ENCODE peak calls at places on chromosomes 16 and 17, in four cellular contexts. One of them, this sample, is unnamed.

GRCh38 chr16:10992112-10992511 is 47.7 kb downstream of the CLEC16A start:
- DNase-seq in thoracic aorta: no peak
- DNase-seq in Caki2: no peak
- DNase-seq in stimulated activated CD8-positive, alpha-beta memory T cell treated with anti-CD3 and anti-CD28 coated beads, Interleukin-2, amount 100 ng/mL, for 1 hour: no peak
- DNase-seq in this sample: no peak

GRCh38 chr16:57732683-57733082 is 2.9 kb upstream of the KATNB1 start:
- DNase-seq in Caki2: no peak
- DNase-seq in thoracic aorta: no peak
- DNase-seq in stimulated activated CD8-positive, alpha-beta memory T cell treated with anti-CD3 and anti-CD28 coated beads, Interleukin-2, amount 100 ng/mL, for 1 hour: no peak
- DNase-seq in this sample: no peak

GRCh38 chr17:14281530-14281929 is 19.4 kb upstream of the HS3ST3B1 start:
- DNase-seq in Caki2: no peak
- DNase-seq in thoracic aorta: no peak
- DNase-seq in stimulated activated CD8-positive, alpha-beta memory T cell treated with anti-CD3 and anti-CD28 coated beads, Interleukin-2, amount 100 ng/mL, for 1 hour: no peak
- DNase-seq in this sample: no peak

GRCh38 chr17:65086465-65086864 is 29.9 kb upstream of the GNA13 start:
- DNase-seq in stimulated activated CD8-positive, alpha-beta memory T cell treated with anti-CD3 and anti-CD28 coated beads, Interleukin-2, amount 100 ng/mL, for 1 hour: no peak
- DNase-seq in Caki2: no peak
- DNase-seq in thoracic aorta: no peak
- DNase-seq in this sample: no peak

GRCh38 chr16:77540656-77541055 is 105.8 kb upstream of the ADAMTS18 start:
- DNase-seq in thoracic aorta: no peak
- DNase-seq in stimulated activated CD8-positive, alpha-beta memory T cell treated with anti-CD3 and anti-CD28 coated beads, Interleukin-2, amount 100 ng/mL, for 1 hour: no peak
- DNase-seq in Caki2: no peak
- DNase-seq in this sample: peak; percentile 27

GRCh38 chr17:1067282-1067956 is 70.5 kb downstream of the TIMM22 start:
- DNase-seq in stimulated activated CD8-positive, alpha-beta memory T cell treated with anti-CD3 and anti-CD28 coated beads, Interleukin-2, amount 100 ng/mL, for 1 hour: no peak
- DNase-seq in thoracic aorta: no peak
- DNase-seq in Caki2: no peak
- DNase-seq in this sample: no peak

GRCh38 chr17:78802459-78802858 is 20.4 kb upstream of the CYTH1 start:
- DNase-seq in Caki2: no peak
- DNase-seq in thoracic aorta: no peak
- DNase-seq in stimulated activated CD8-positive, alpha-beta memory T cell treated with anti-CD3 and anti-CD28 coated beads, Interleukin-2, amount 100 ng/mL, for 1 hour: no peak
- DNase-seq in this sample: no peak

GRCh38 chr17:66978514-66979061 is 14.1 kb downstream of the CACNG4 start:
- DNase-seq in stimulated activated CD8-positive, alpha-beta memory T cell treated with anti-CD3 and anti-CD28 coated beads, Interleukin-2, amount 100 ng/mL, for 1 hour: no peak
- DNase-seq in Caki2: no peak
- DNase-seq in thoracic aorta: no peak
- DNase-seq in this sample: no peak

GRCh38 chr17:61464121-61464905 is 12.1 kb downstream of the TBX4 start:
- DNase-seq in thoracic aorta: no peak
- DNase-seq in Caki2: no peak
- DNase-seq in stimulated activated CD8-positive, alpha-beta memory T cell treated with anti-CD3 and anti-CD28 coated beads, Interleukin-2, amount 100 ng/mL, for 1 hour: no peak
- DNase-seq in this sample: no peak

GRCh38 chr17:62995377-62995885 is 29.4 kb downstream of the TANC2 start:
- DNase-seq in stimulated activated CD8-positive, alpha-beta memory T cell treated with anti-CD3 and anti-CD28 coated beads, Interleukin-2, amount 100 ng/mL, for 1 hour: no peak
- DNase-seq in thoracic aorta: no peak
- DNase-seq in Caki2: peak; percentile 14
- DNase-seq in this sample: no peak

GRCh38 chr17:81083125-81083765 is 48.3 kb downstream of the BAIAP2 start:
- DNase-seq in Caki2: no peak
- DNase-seq in thoracic aorta: no peak
- DNase-seq in stimulated activated CD8-positive, alpha-beta memory T cell treated with anti-CD3 and anti-CD28 coated beads, Interleukin-2, amount 100 ng/mL, for 1 hour: no peak
- DNase-seq in this sample: no peak

GRCh38 chr17:56598471-56598870 is 5.0 kb downstream of the NOG start:
- DNase-seq in Caki2: no peak
- DNase-seq in stimulated activated CD8-positive, alpha-beta memory T cell treated with anti-CD3 and anti-CD28 coated beads, Interleukin-2, amount 100 ng/mL, for 1 hour: no peak
- DNase-seq in thoracic aorta: no peak
- DNase-seq in this sample: no peak

GRCh38 chr17:36913132-36913531 is 24.1 kb upstream of the LHX1 start:
- DNase-seq in stimulated activated CD8-positive, alpha-beta memory T cell treated with anti-CD3 and anti-CD28 coated beads, Interleukin-2, amount 100 ng/mL, for 1 hour: no peak
- DNase-seq in thoracic aorta: no peak
- DNase-seq in Caki2: no peak
- DNase-seq in this sample: no peak

GRCh38 chr17:17525956-17526355 is 29.8 kb upstream of the RASD1 start:
- DNase-seq in thoracic aorta: no peak
- DNase-seq in stimulated activated CD8-positive, alpha-beta memory T cell treated with anti-CD3 and anti-CD28 coated beads, Interleukin-2, amount 100 ng/mL, for 1 hour: no peak
- DNase-seq in Caki2: no peak
- DNase-seq in this sample: no peak

GRCh38 chr16:86578056-86578455 is 293 bp upstream of the FOXL1 start:
- DNase-seq in thoracic aorta: no peak
- DNase-seq in stimulated activated CD8-positive, alpha-beta memory T cell treated with anti-CD3 and anti-CD28 coated beads, Interleukin-2, amount 100 ng/mL, for 1 hour: no peak
- DNase-seq in Caki2: no peak
- DNase-seq in this sample: no peak

GRCh38 chr16:51988977-51989376 is 558.0 kb downstream of the TOX3 start:
- DNase-seq in stimulated activated CD8-positive, alpha-beta memory T cell treated with anti-CD3 and anti-CD28 coated beads, Interleukin-2, amount 100 ng/mL, for 1 hour: no peak
- DNase-seq in thoracic aorta: no peak
- DNase-seq in Caki2: no peak
- DNase-seq in this sample: no peak

GRCh38 chr16:56898847-56899246 is 33.1 kb upstream of the HERPUD1 start:
- DNase-seq in Caki2: no peak
- DNase-seq in stimulated activated CD8-positive, alpha-beta memory T cell treated with anti-CD3 and anti-CD28 coated beads, Interleukin-2, amount 100 ng/mL, for 1 hour: no peak
- DNase-seq in thoracic aorta: no peak
- DNase-seq in this sample: no peak

GRCh38 chr16:57743458-57743857 is 7.9 kb downstream of the KATNB1 start:
- DNase-seq in stimulated activated CD8-positive, alpha-beta memory T cell treated with anti-CD3 and anti-CD28 coated beads, Interleukin-2, amount 100 ng/mL, for 1 hour: no peak
- DNase-seq in thoracic aorta: no peak
- DNase-seq in Caki2: no peak
- DNase-seq in this sample: no peak

GRCh38 chr16:23339781-23340180 is 37.7 kb downstream of the SCNN1B start:
- DNase-seq in thoracic aorta: no peak
- DNase-seq in Caki2: no peak
- DNase-seq in stimulated activated CD8-positive, alpha-beta memory T cell treated with anti-CD3 and anti-CD28 coated beads, Interleukin-2, amount 100 ng/mL, for 1 hour: no peak
- DNase-seq in this sample: no peak

GRCh38 chr17:19867654-19868395 is at the start of gene ULK2:
- DNase-seq in thoracic aorta: no peak
- DNase-seq in stimulated activated CD8-positive, alpha-beta memory T cell treated with anti-CD3 and anti-CD28 coated beads, Interleukin-2, amount 100 ng/mL, for 1 hour: peak; percentile 21
- DNase-seq in Caki2: peak; percentile 62
- DNase-seq in this sample: no peak

GRCh38 chr17:79154446-79154845 is 79.8 kb downstream of the ENGASE start:
- DNase-seq in thoracic aorta: no peak
- DNase-seq in stimulated activated CD8-positive, alpha-beta memory T cell treated with anti-CD3 and anti-CD28 coated beads, Interleukin-2, amount 100 ng/mL, for 1 hour: no peak
- DNase-seq in Caki2: no peak
- DNase-seq in this sample: no peak

This sample was measured in epithelial cell of proximal tubule.